ENCODE peak calls at places on chromosomes 2 and 18, in nine cellular contexts. H is mammary epithelial cell; K is hepatocyte; C is naive thymus-derived CD4-positive, alpha-beta T cell; W is esophagus muscularis mucosa; B is lung; L is psoas muscle; U is fibroblast of pulmonary artery; R is uterus. T is an unnamed sample.

GRCh38 chr2:170221317-170222288 is 43.7 kb downstream of the MYO3B start:
- DNase-seq in H (peak; percentile 58), K (no peak), C (no peak), W (no peak), B (no peak), L (no peak), U (peak; percentile 47), R (no peak), T (peak; percentile 80)

GRCh38 chr2:68643011-68643873 is at the start of gene PROKR1:
- DNase-seq in H (peak; percentile 24), K (peak; percentile 65), C (no peak), W (no peak), B (peak; percentile 31), L (peak; percentile 28), U (peak; percentile 17), R (no peak), T (no peak)

GRCh38 chr2:174117951-174118930 is 130.1 kb downstream of the OLA1 start:
- DNase-seq in H (peak; percentile 70), K (no peak), C (no peak), W (no peak), B (no peak), L (no peak), U (peak; percentile 55), R (no peak), T (no peak)

GRCh38 chr18:24659837-24660720 is 199.6 kb downstream of the HRH4 start:
- DNase-seq in H (peak; percentile 36), K (no peak), C (peak; percentile 12), W (peak; percentile 91), B (no peak), L (peak; percentile 44), U (peak; percentile 19), R (peak; percentile 18), T (no peak)

GRCh38 chr2:131105950-131106801 is 1.0 kb downstream of the PLEKHB2 start:
- DNase-seq in H (peak; percentile 59), K (peak; percentile 67), C (no peak), W (no peak), B (peak; percentile 49), L (peak; percentile 31), U (peak; percentile 61), R (no peak), T (peak; percentile 37)

GRCh38 chr18:34055227-34055626 is 169.5 kb downstream of the NOL4 start:
- DNase-seq in H (no peak), K (no peak), C (no peak), W (no peak), B (no peak), L (no peak), U (no peak), R (no peak), T (no peak)

GRCh38 chr18:60090170-60090569 is 190.4 kb downstream of the PMAIP1 start:
- DNase-seq in H (no peak), K (peak; percentile 19), C (no peak), W (no peak), B (no peak), L (no peak), U (peak; percentile 23), R (no peak), T (no peak)

GRCh38 chr2:84711651-84712050 is 169.2 kb downstream of the TRABD2A start:
- DNase-seq in H (no peak), K (no peak), C (no peak), W (peak; percentile 50), B (no peak), L (no peak), U (no peak), R (no peak), T (no peak)

GRCh38 chr18:31977270-31977872 is 34.4 kb upstream of the TRAPPC8 start:
- DNase-seq in H (peak; percentile 32), K (peak; percentile 78), C (no peak), W (no peak), B (no peak), L (no peak), U (peak; percentile 72), R (peak; percentile 21), T (peak; percentile 72)

GRCh38 chr18:23143059-23143831 is 8.0 kb downstream of the CABLES1 start:
- DNase-seq in H (peak; percentile 80), K (peak; percentile 70), C (no peak), W (no peak), B (peak; percentile 49), L (peak; percentile 31), U (peak; percentile 59), R (peak; percentile 56), T (no peak)

GRCh38 chr2:20299113-20299512 is 51.5 kb downstream of the PUM2 start:
- DNase-seq in H (no peak), K (no peak), C (no peak), W (no peak), B (no peak), L (no peak), U (peak; percentile 16), R (no peak), T (no peak)

GRCh38 chr2:63053235-63053888 is 2.7 kb downstream of the OTX1 start:
- DNase-seq in H (no peak), K (no peak), C (no peak), W (no peak), B (no peak), L (no peak), U (no peak), R (no peak), T (no peak)

GRCh38 chr2:63050186-63050915 is at the start of gene OTX1:
- DNase-seq in H (peak; percentile 86), K (peak; percentile 69), C (no peak), W (no peak), B (peak; percentile 68), L (peak; percentile 56), U (peak; percentile 46), R (peak; percentile 14), T (peak; percentile 87)

GRCh38 chr2:63050916-63051794 is 525 bp downstream of the OTX1 start:
- DNase-seq in H (peak; percentile 12), K (peak; percentile 21), C (no peak), W (no peak), B (no peak), L (peak; percentile 10), U (no peak), R (no peak), T (peak; percentile 45)

GRCh38 chr2:63052411-63053234 is 2.0 kb downstream of the OTX1 start:
- DNase-seq in H (no peak), K (no peak), C (no peak), W (peak; percentile 90), B (no peak), L (peak; percentile 10), U (no peak), R (no peak), T (no peak)

GRCh38 chr2:63051795-63052333 is 1.2 kb downstream of the OTX1 start:
- DNase-seq in H (no peak), K (no peak), C (no peak), W (no peak), B (no peak), L (peak; percentile 9), U (no peak), R (no peak), T (no peak)
- H3K4me3 ChIP-seq in H (no peak overlapping the region), K (no peak overlapping the region), C (no peak overlapping the region), W (no peak overlapping the region), B (no peak overlapping the region), L (no peak overlapping the region), U (no peak overlapping the region), R (no peak overlapping the region), T (peak overlapping the region; percentile 66)

GRCh38 chr2:22697054-22697453 is 687.9 kb upstream of the KLHL29 start:
- DNase-seq in H (no peak), K (no peak), C (no peak), W (no peak), B (no peak), L (no peak), U (no peak), R (no peak), T (no peak)

GRCh38 chr2:22694856-22695255 is 690.1 kb upstream of the KLHL29 start:
- DNase-seq in H (no peak), K (no peak), C (no peak), W (no peak), B (no peak), L (no peak), U (no peak), R (no peak), T (peak; percentile 68)

GRCh38 chr2:22692751-22693150 is 692.2 kb upstream of the KLHL29 start:
- DNase-seq in H (no peak), K (no peak), C (no peak), W (no peak), B (no peak), L (no peak), U (no peak), R (no peak), T (no peak)

GRCh38 chr2:22691666-22692065 is 693.3 kb upstream of the KLHL29 start:
- DNase-seq in H (no peak), K (no peak), C (no peak), W (no peak), B (no peak), L (no peak), U (no peak), R (no peak), T (no peak)

DNA sequence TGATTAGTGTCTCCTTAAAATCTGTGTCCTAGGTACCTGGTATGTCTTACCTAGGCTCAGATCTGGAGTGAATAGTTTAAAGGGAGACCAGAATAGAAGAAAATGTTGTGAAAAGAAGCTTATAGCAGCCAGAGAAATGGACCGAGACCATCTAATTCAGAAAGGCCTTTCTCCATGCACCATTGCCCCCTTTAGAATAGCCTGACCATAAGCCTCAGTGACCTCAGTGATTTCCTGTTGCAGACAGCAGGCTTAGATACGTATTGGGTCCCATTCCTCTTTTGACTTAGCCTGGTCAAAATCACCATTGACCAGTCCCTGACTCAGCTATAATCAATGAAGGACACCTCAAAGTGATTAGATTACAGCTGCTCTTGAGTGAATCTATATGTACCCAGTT is 690.7 kb upstream of the KLHL29 start:
- DNase-seq in H (no peak), K (no peak), C (no peak), W (no peak), B (no peak), L (no peak), U (no peak), R (no peak), T (no peak)
- H3K4me3 ChIP-seq in H (no peak overlapping the region), K (no peak overlapping the region), C (no peak overlapping the region), W (no peak overlapping the region), B (no peak overlapping the region), L (no peak overlapping the region), U (no peak overlapping the region), R (no peak overlapping the region), T (no peak overlapping the region)

DNA sequence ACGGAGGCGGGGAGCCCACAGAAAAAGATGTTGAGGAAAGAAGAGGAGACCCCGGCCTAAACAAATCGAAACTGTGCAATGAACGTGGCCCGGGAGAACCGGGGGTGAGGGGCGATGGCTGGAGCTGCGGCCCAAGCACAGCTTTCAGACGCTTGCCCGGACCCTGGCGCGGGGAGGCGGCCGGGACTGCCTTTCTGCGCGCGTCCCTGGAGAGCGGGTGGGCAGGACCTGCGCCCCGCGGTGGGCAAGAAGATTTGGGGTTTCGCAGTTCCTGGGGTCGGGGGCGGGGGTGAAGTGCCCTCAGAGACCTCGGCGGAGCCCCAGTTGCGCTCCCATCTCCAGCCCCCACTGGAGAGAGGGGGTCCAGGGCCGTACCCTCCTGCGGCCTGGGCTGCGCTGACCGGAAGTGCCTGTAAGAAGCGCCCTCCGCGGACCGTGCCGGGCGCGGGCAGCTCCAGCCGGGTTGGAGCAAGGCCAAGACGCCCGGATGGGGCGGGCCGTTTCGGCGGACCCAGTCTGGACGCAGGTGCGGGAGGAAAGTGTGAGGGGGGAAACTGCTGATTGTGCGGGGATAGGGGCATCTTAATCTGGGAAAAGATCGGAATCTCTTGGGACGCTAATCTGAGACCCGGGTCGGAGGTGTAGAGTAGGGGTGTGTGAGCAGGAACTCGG is 11.6 kb downstream of the EN1 start:
- DNase-seq in H (no peak), K (no peak), C (no peak), W (no peak), B (no peak), L (peak; percentile 67), U (no peak), R (no peak), T (no peak)
- H3K4me3 ChIP-seq in H (peak overlapping the region; percentile 28), K (peak overlapping the region; percentile 58), C (no peak overlapping the region), W (peak overlapping the region; percentile 48), B (no peak overlapping the region), L (peak overlapping the region; percentile 78), U (peak overlapping the region; percentile 35), R (peak overlapping the region; percentile 27), T (no peak overlapping the region)

GRCh38 chr2:230614913-230615332 is 97.7 kb upstream of the CAB39 start:
- DNase-seq in H (peak; percentile 62), K (no peak), C (no peak), W (peak; percentile 34), B (no peak), L (no peak), U (no peak), R (no peak), T (no peak)
- H3K4me3 ChIP-seq in H (no peak overlapping the region), K (no peak overlapping the region), C (no peak overlapping the region), W (no peak overlapping the region), B (no peak overlapping the region), L (no peak overlapping the region), U (no peak overlapping the region), R (no peak overlapping the region), T (no peak overlapping the region)